ENCODE peak calls at places on chromosomes 12 and 14, in seven cellular contexts. D is glutamatergic neuron, K is epithelial cell of esophagus, J is activated T-cell treated with anti-CD3 and anti-CD28 coated beads for 48 hours, M is Ammon's horn, V is esophagus squamous epithelium, W is HT1080. Z is an unnamed sample.

GRCh38 chr14:50311337-50311973 is 574 bp downstream of the L2HGDH start:
- DNase-seq in D (no peak), K (peak), J (no peak), M (peak), V (no peak), W (no peak), Z (no peak)

GRCh38 chr12:3931721-3932120 is 58.5 kb upstream of the PARP11 start:
- DNase-seq in D (no peak), K (peak), J (no peak), M (no peak), V (no peak), W (no peak), Z (no peak)

GRCh38 chr14:99980299-99980698 is 84.9 kb upstream of the EVL start:
- DNase-seq in D (no peak), K (no peak), J (no peak), M (no peak), V (no peak), W (no peak), Z (no peak)

GRCh38 chr12:26113194-26113654 is 11.6 kb downstream of the BHLHE41 start:
- DNase-seq in D (no peak), K (no peak), J (no peak), M (no peak), V (no peak), W (no peak), Z (no peak)

GRCh38 chr12:13534645-13535398 is 338.3 kb downstream of the EMP1 start:
- DNase-seq in D (peak), K (peak), J (peak), M (peak), V (no peak), W (peak), Z (peak)

GRCh38 chr12:93621986-93622385 is 49.5 kb downstream of the SOCS2 start:
- DNase-seq in D (no peak), K (no peak), J (no peak), M (no peak), V (no peak), W (no peak), Z (no peak)

GRCh38 chr12:7387289-7387688 is 56.7 kb downstream of the CD163L1 start:
- DNase-seq in D (no peak), K (no peak), J (no peak), M (no peak), V (no peak), W (no peak), Z (no peak)

GRCh38 chr12:130583800-130584199 is 132.3 kb downstream of the RIMBP2 start:
- DNase-seq in D (no peak), K (no peak), J (no peak), M (no peak), V (no peak), W (no peak), Z (no peak)

GRCh38 chr14:89858084-89858483 is 96.4 kb downstream of the EFCAB11 start:
- DNase-seq in D (peak), K (peak), J (no peak), M (no peak), V (no peak), W (no peak), Z (no peak)